ENCODE peak calls at places on chromosome 1, in seven cellular contexts. One of them, this sample, is unnamed.

GRCh38 chr1:221697924-221698425 is 43.9 kb downstream of the DUSP10 start:
- DNase-seq in coronary artery: no peak
- DNase-seq in fibroblast of pulmonary artery: no peak
- DNase-seq in body of pancreas: no peak
- DNase-seq in neural crest cell: no peak
- DNase-seq in skeletal muscle cell: no peak
- DNase-seq in stimulated activated CD4-positive, alpha-beta T cell treated with anti-CD3 and anti-CD28 coated beads, Interleukin-1b, Interleukin-23, amount 100 ng/mL, for 1 hour: no peak
- DNase-seq in this sample: no peak

GRCh38 chr1:109134423-109134822 is 20.5 kb downstream of the ELAPOR1 start:
- DNase-seq in body of pancreas: peak
- DNase-seq in coronary artery: no peak
- DNase-seq in fibroblast of pulmonary artery: no peak
- DNase-seq in stimulated activated CD4-positive, alpha-beta T cell treated with anti-CD3 and anti-CD28 coated beads, Interleukin-1b, Interleukin-23, amount 100 ng/mL, for 1 hour: no peak
- DNase-seq in neural crest cell: no peak
- DNase-seq in skeletal muscle cell: no peak
- DNase-seq in this sample: no peak

GRCh38 chr1:93672069-93672468 is 9.6 kb downstream of the BCAR3 start:
- DNase-seq in skeletal muscle cell: peak
- DNase-seq in fibroblast of pulmonary artery: peak
- DNase-seq in stimulated activated CD4-positive, alpha-beta T cell treated with anti-CD3 and anti-CD28 coated beads, Interleukin-1b, Interleukin-23, amount 100 ng/mL, for 1 hour: no peak
- DNase-seq in coronary artery: no peak
- DNase-seq in neural crest cell: no peak
- DNase-seq in body of pancreas: peak
- DNase-seq in this sample: no peak

GRCh38 chr1:234065794-234066447 is 161.4 kb downstream of the SLC35F3 start:
- DNase-seq in skeletal muscle cell: peak
- DNase-seq in neural crest cell: peak
- DNase-seq in stimulated activated CD4-positive, alpha-beta T cell treated with anti-CD3 and anti-CD28 coated beads, Interleukin-1b, Interleukin-23, amount 100 ng/mL, for 1 hour: peak
- DNase-seq in coronary artery: no peak
- DNase-seq in fibroblast of pulmonary artery: peak
- DNase-seq in body of pancreas: peak
- DNase-seq in this sample: peak

GRCh38 chr1:116738673-116739370 is 15.4 kb upstream of the CD2 start:
- DNase-seq in neural crest cell: no peak
- DNase-seq in body of pancreas: no peak
- DNase-seq in skeletal muscle cell: no peak
- DNase-seq in coronary artery: no peak
- DNase-seq in fibroblast of pulmonary artery: no peak
- DNase-seq in stimulated activated CD4-positive, alpha-beta T cell treated with anti-CD3 and anti-CD28 coated beads, Interleukin-1b, Interleukin-23, amount 100 ng/mL, for 1 hour: no peak
- DNase-seq in this sample: no peak

GRCh38 chr1:10515627-10516026 is 40.9 kb downstream of the PEX14 start:
- DNase-seq in fibroblast of pulmonary artery: no peak
- DNase-seq in skeletal muscle cell: no peak
- DNase-seq in body of pancreas: no peak
- DNase-seq in coronary artery: no peak
- DNase-seq in stimulated activated CD4-positive, alpha-beta T cell treated with anti-CD3 and anti-CD28 coated beads, Interleukin-1b, Interleukin-23, amount 100 ng/mL, for 1 hour: no peak
- DNase-seq in neural crest cell: no peak
- DNase-seq in this sample: no peak

GRCh38 chr1:2917284-2917683 is 104.0 kb upstream of the ACTRT2 start:
- DNase-seq in body of pancreas: no peak
- DNase-seq in skeletal muscle cell: no peak
- DNase-seq in stimulated activated CD4-positive, alpha-beta T cell treated with anti-CD3 and anti-CD28 coated beads, Interleukin-1b, Interleukin-23, amount 100 ng/mL, for 1 hour: no peak
- DNase-seq in coronary artery: no peak
- DNase-seq in fibroblast of pulmonary artery: no peak
- DNase-seq in neural crest cell: no peak
- DNase-seq in this sample: no peak

GRCh38 chr1:155934933-155935590 is 849 bp upstream of the KHDC4 start:
- DNase-seq in stimulated activated CD4-positive, alpha-beta T cell treated with anti-CD3 and anti-CD28 coated beads, Interleukin-1b, Interleukin-23, amount 100 ng/mL, for 1 hour: no peak
- DNase-seq in coronary artery: no peak
- DNase-seq in skeletal muscle cell: no peak
- DNase-seq in body of pancreas: no peak
- DNase-seq in fibroblast of pulmonary artery: no peak
- DNase-seq in neural crest cell: no peak
- DNase-seq in this sample: no peak

GRCh38 chr1:22461678-22462527 is 10.3 kb downstream of the ZBTB40 start:
- DNase-seq in fibroblast of pulmonary artery: no peak
- DNase-seq in stimulated activated CD4-positive, alpha-beta T cell treated with anti-CD3 and anti-CD28 coated beads, Interleukin-1b, Interleukin-23, amount 100 ng/mL, for 1 hour: no peak
- DNase-seq in body of pancreas: no peak
- DNase-seq in neural crest cell: no peak
- DNase-seq in coronary artery: no peak
- DNase-seq in skeletal muscle cell: no peak
- DNase-seq in this sample: no peak

GRCh38 chr1:153470707-153471106 is 10.3 kb upstream of the S100A7 start:
- DNase-seq in body of pancreas: no peak
- DNase-seq in fibroblast of pulmonary artery: peak
- DNase-seq in skeletal muscle cell: no peak
- DNase-seq in stimulated activated CD4-positive, alpha-beta T cell treated with anti-CD3 and anti-CD28 coated beads, Interleukin-1b, Interleukin-23, amount 100 ng/mL, for 1 hour: no peak
- DNase-seq in coronary artery: no peak
- DNase-seq in neural crest cell: no peak
- DNase-seq in this sample: no peak

GRCh38 chr1:205913451-205914204 is 29.6 kb downstream of the SLC26A9 start:
- DNase-seq in stimulated activated CD4-positive, alpha-beta T cell treated with anti-CD3 and anti-CD28 coated beads, Interleukin-1b, Interleukin-23, amount 100 ng/mL, for 1 hour: no peak
- DNase-seq in skeletal muscle cell: no peak
- DNase-seq in coronary artery: peak
- DNase-seq in neural crest cell: no peak
- DNase-seq in body of pancreas: peak
- DNase-seq in fibroblast of pulmonary artery: peak
- DNase-seq in this sample: no peak

GRCh38 chr1:197413564-197413963 is 145.5 kb downstream of the CRB1 start:
- DNase-seq in body of pancreas: no peak
- DNase-seq in stimulated activated CD4-positive, alpha-beta T cell treated with anti-CD3 and anti-CD28 coated beads, Interleukin-1b, Interleukin-23, amount 100 ng/mL, for 1 hour: no peak
- DNase-seq in coronary artery: no peak
- DNase-seq in skeletal muscle cell: no peak
- DNase-seq in fibroblast of pulmonary artery: no peak
- DNase-seq in neural crest cell: no peak
- DNase-seq in this sample: no peak

GRCh38 chr1:158471920-158472319 is at the start of gene OR10R2:
- DNase-seq in coronary artery: no peak
- DNase-seq in body of pancreas: no peak
- DNase-seq in skeletal muscle cell: no peak
- DNase-seq in fibroblast of pulmonary artery: no peak
- DNase-seq in stimulated activated CD4-positive, alpha-beta T cell treated with anti-CD3 and anti-CD28 coated beads, Interleukin-1b, Interleukin-23, amount 100 ng/mL, for 1 hour: no peak
- DNase-seq in neural crest cell: no peak
- DNase-seq in this sample: no peak

This sample was measured in type B pancreatic cell.